ENCODE peak calls at places on chromosome 20, in ten cellular contexts. One of them, this sample, is unnamed.

GRCh38 chr20:4110885-4111284 is 95.5 kb upstream of the RNF24 start:
- DNase-seq in foreskin fibroblast: no peak
- DNase-seq in astrocyte of the cerebellum: no peak
- DNase-seq in tibial artery: no peak
- DNase-seq in HTR-8/SVneo: no peak
- DNase-seq in glutamatergic neuron: no peak
- DNase-seq in PC-9: no peak
- DNase-seq in NCI-H345: no peak
- DNase-seq in T follicular helper cell: no peak
- DNase-seq in HFFc6: no peak
- DNase-seq in this sample: no peak

GRCh38 chr20:46057856-46058655 is 29.0 kb downstream of the SLC12A5 start:
- DNase-seq in foreskin fibroblast: peak
- DNase-seq in astrocyte of the cerebellum: no peak
- DNase-seq in tibial artery: peak
- DNase-seq in HTR-8/SVneo: no peak
- DNase-seq in glutamatergic neuron: peak
- DNase-seq in PC-9: no peak
- DNase-seq in NCI-H345: no peak
- DNase-seq in T follicular helper cell: no peak
- DNase-seq in HFFc6: peak
- DNase-seq in this sample: peak

GRCh38 chr20:4225778-4226177 is 210.4 kb upstream of the RNF24 start:
- DNase-seq in foreskin fibroblast: peak
- DNase-seq in astrocyte of the cerebellum: peak
- DNase-seq in tibial artery: no peak
- DNase-seq in HTR-8/SVneo: peak
- DNase-seq in glutamatergic neuron: no peak
- DNase-seq in PC-9: peak
- DNase-seq in NCI-H345: no peak
- DNase-seq in T follicular helper cell: no peak
- DNase-seq in HFFc6: peak
- DNase-seq in this sample: peak

GRCh38 chr20:13717631-13718044 is 67.1 kb downstream of the ESF1 start:
- DNase-seq in foreskin fibroblast: no peak
- DNase-seq in astrocyte of the cerebellum: no peak
- DNase-seq in tibial artery: no peak
- DNase-seq in HTR-8/SVneo: no peak
- DNase-seq in glutamatergic neuron: no peak
- DNase-seq in PC-9: no peak
- DNase-seq in NCI-H345: no peak
- DNase-seq in T follicular helper cell: no peak
- DNase-seq in HFFc6: no peak
- DNase-seq in this sample: no peak

GRCh38 chr20:57440678-57441509 is 49.7 kb downstream of the RBM38 start:
- DNase-seq in foreskin fibroblast: peak
- DNase-seq in astrocyte of the cerebellum: no peak
- DNase-seq in tibial artery: peak
- DNase-seq in HTR-8/SVneo: no peak
- DNase-seq in glutamatergic neuron: peak
- DNase-seq in PC-9: no peak
- DNase-seq in NCI-H345: no peak
- DNase-seq in T follicular helper cell: no peak
- DNase-seq in HFFc6: no peak
- DNase-seq in this sample: no peak

GRCh38 chr20:33318096-33318429 is 35.0 kb downstream of the BPIFB1 start:
- DNase-seq in foreskin fibroblast: no peak
- DNase-seq in astrocyte of the cerebellum: no peak
- DNase-seq in tibial artery: no peak
- DNase-seq in HTR-8/SVneo: no peak
- DNase-seq in glutamatergic neuron: no peak
- DNase-seq in PC-9: no peak
- DNase-seq in NCI-H345: peak
- DNase-seq in T follicular helper cell: no peak
- DNase-seq in HFFc6: no peak
- DNase-seq in this sample: no peak

GRCh38 chr20:45320948-45321595 is 13.0 kb upstream of the MATN4 start:
- DNase-seq in foreskin fibroblast: no peak
- DNase-seq in astrocyte of the cerebellum: no peak
- DNase-seq in tibial artery: no peak
- DNase-seq in HTR-8/SVneo: no peak
- DNase-seq in glutamatergic neuron: no peak
- DNase-seq in PC-9: no peak
- DNase-seq in NCI-H345: no peak
- DNase-seq in T follicular helper cell: no peak
- DNase-seq in HFFc6: no peak
- DNase-seq in this sample: no peak

GRCh38 chr20:53238121-53238660 is 266.0 kb downstream of the TSHZ2 start:
- DNase-seq in foreskin fibroblast: no peak
- DNase-seq in astrocyte of the cerebellum: no peak
- DNase-seq in tibial artery: no peak
- DNase-seq in HTR-8/SVneo: no peak
- DNase-seq in glutamatergic neuron: no peak
- DNase-seq in PC-9: no peak
- DNase-seq in NCI-H345: no peak
- DNase-seq in T follicular helper cell: no peak
- DNase-seq in HFFc6: no peak
- DNase-seq in this sample: no peak

GRCh38 chr20:12171927-12172581 is 254.4 kb downstream of the BTBD3 start:
- DNase-seq in foreskin fibroblast: peak
- DNase-seq in astrocyte of the cerebellum: peak
- DNase-seq in tibial artery: no peak
- DNase-seq in HTR-8/SVneo: no peak
- DNase-seq in glutamatergic neuron: no peak
- DNase-seq in PC-9: no peak
- DNase-seq in NCI-H345: peak
- DNase-seq in T follicular helper cell: no peak
- DNase-seq in HFFc6: no peak
- DNase-seq in this sample: peak

GRCh38 chr20:19786311-19786710 is 28.3 kb downstream of the RIN2 start:
- DNase-seq in foreskin fibroblast: peak
- DNase-seq in astrocyte of the cerebellum: peak
- DNase-seq in tibial artery: peak
- DNase-seq in HTR-8/SVneo: no peak
- DNase-seq in glutamatergic neuron: peak
- DNase-seq in PC-9: peak
- DNase-seq in NCI-H345: peak
- DNase-seq in T follicular helper cell: no peak
- DNase-seq in HFFc6: peak
- DNase-seq in this sample: peak

GRCh38 chr20:36472656-36473071 is 68.7 kb upstream of the MYL9 start:
- DNase-seq in foreskin fibroblast: peak
- DNase-seq in astrocyte of the cerebellum: no peak
- DNase-seq in tibial artery: no peak
- DNase-seq in HTR-8/SVneo: no peak
- DNase-seq in glutamatergic neuron: no peak
- DNase-seq in PC-9: peak
- DNase-seq in NCI-H345: peak
- DNase-seq in T follicular helper cell: no peak
- DNase-seq in HFFc6: no peak
- DNase-seq in this sample: no peak

GRCh38 chr20:35232575-35232974 is 6.1 kb downstream of the MMP24 start:
- DNase-seq in foreskin fibroblast: peak
- DNase-seq in astrocyte of the cerebellum: peak
- DNase-seq in tibial artery: no peak
- DNase-seq in HTR-8/SVneo: no peak
- DNase-seq in glutamatergic neuron: no peak
- DNase-seq in PC-9: no peak
- DNase-seq in NCI-H345: peak
- DNase-seq in T follicular helper cell: no peak
- DNase-seq in HFFc6: peak
- DNase-seq in this sample: peak

GRCh38 chr20:36063916-36064660 is 90.5 kb upstream of the EPB41L1 start:
- DNase-seq in foreskin fibroblast: no peak
- DNase-seq in astrocyte of the cerebellum: no peak
- DNase-seq in tibial artery: no peak
- DNase-seq in HTR-8/SVneo: no peak
- DNase-seq in glutamatergic neuron: no peak
- DNase-seq in PC-9: no peak
- DNase-seq in NCI-H345: peak
- DNase-seq in T follicular helper cell: no peak
- DNase-seq in HFFc6: no peak
- DNase-seq in this sample: no peak

GRCh38 chr20:33653218-33653899 is 8.8 kb upstream of the C20orf144 start:
- DNase-seq in foreskin fibroblast: peak
- DNase-seq in astrocyte of the cerebellum: peak
- DNase-seq in tibial artery: no peak
- DNase-seq in HTR-8/SVneo: peak
- DNase-seq in glutamatergic neuron: peak
- DNase-seq in PC-9: peak
- DNase-seq in NCI-H345: peak
- DNase-seq in T follicular helper cell: no peak
- DNase-seq in HFFc6: peak
- DNase-seq in this sample: peak

GRCh38 chr20:49323622-49324238 is 45.9 kb upstream of the ZNFX1 start:
- DNase-seq in foreskin fibroblast: peak
- DNase-seq in astrocyte of the cerebellum: peak
- DNase-seq in tibial artery: no peak
- DNase-seq in HTR-8/SVneo: peak
- DNase-seq in glutamatergic neuron: no peak
- DNase-seq in PC-9: peak
- DNase-seq in NCI-H345: peak
- DNase-seq in T follicular helper cell: no peak
- DNase-seq in HFFc6: peak
- DNase-seq in this sample: peak

GRCh38 chr20:37202267-37202943 is 23.1 kb upstream of the MROH8 start:
- DNase-seq in foreskin fibroblast: peak
- DNase-seq in astrocyte of the cerebellum: peak
- DNase-seq in tibial artery: peak
- DNase-seq in HTR-8/SVneo: peak
- DNase-seq in glutamatergic neuron: peak
- DNase-seq in PC-9: peak
- DNase-seq in NCI-H345: peak
- DNase-seq in T follicular helper cell: no peak
- DNase-seq in HFFc6: peak
- DNase-seq in this sample: peak

GRCh38 chr20:17226410-17227198 is at the start of gene PCSK2:
- DNase-seq in foreskin fibroblast: peak
- DNase-seq in astrocyte of the cerebellum: peak
- DNase-seq in tibial artery: no peak
- DNase-seq in HTR-8/SVneo: no peak
- DNase-seq in glutamatergic neuron: peak
- DNase-seq in PC-9: no peak
- DNase-seq in NCI-H345: peak
- DNase-seq in T follicular helper cell: no peak
- DNase-seq in HFFc6: no peak
- DNase-seq in this sample: peak

GRCh38 chr20:41428285-41428684 is 61.7 kb upstream of the EMILIN3 start:
- DNase-seq in foreskin fibroblast: peak
- DNase-seq in astrocyte of the cerebellum: no peak
- DNase-seq in tibial artery: no peak
- DNase-seq in HTR-8/SVneo: peak
- DNase-seq in glutamatergic neuron: no peak
- DNase-seq in PC-9: no peak
- DNase-seq in NCI-H345: no peak
- DNase-seq in T follicular helper cell: peak
- DNase-seq in HFFc6: peak
- DNase-seq in this sample: peak

GRCh38 chr20:62850333-62850974 is 11.2 kb downstream of the TCFL5 start:
- DNase-seq in foreskin fibroblast: no peak
- DNase-seq in astrocyte of the cerebellum: no peak
- DNase-seq in tibial artery: no peak
- DNase-seq in HTR-8/SVneo: no peak
- DNase-seq in glutamatergic neuron: no peak
- DNase-seq in PC-9: no peak
- DNase-seq in NCI-H345: no peak
- DNase-seq in T follicular helper cell: no peak
- DNase-seq in HFFc6: no peak
- DNase-seq in this sample: no peak

GRCh38 chr20:13462091-13462490 is 176.6 kb downstream of the TASP1 start:
- DNase-seq in foreskin fibroblast: no peak
- DNase-seq in astrocyte of the cerebellum: no peak
- DNase-seq in tibial artery: no peak
- DNase-seq in HTR-8/SVneo: no peak
- DNase-seq in glutamatergic neuron: no peak
- DNase-seq in PC-9: no peak
- DNase-seq in NCI-H345: no peak
- DNase-seq in T follicular helper cell: no peak
- DNase-seq in HFFc6: no peak
- DNase-seq in this sample: no peak

GRCh38 chr20:58447733-58448391 is 58.8 kb downstream of the VAPB start:
- DNase-seq in foreskin fibroblast: peak
- DNase-seq in astrocyte of the cerebellum: peak
- DNase-seq in tibial artery: no peak
- DNase-seq in HTR-8/SVneo: peak
- DNase-seq in glutamatergic neuron: peak
- DNase-seq in PC-9: peak
- DNase-seq in NCI-H345: peak
- DNase-seq in T follicular helper cell: peak
- DNase-seq in HFFc6: peak
- DNase-seq in this sample: peak

GRCh38 chr20:48629069-48629959 is 198.5 kb downstream of the PREX1 start:
- DNase-seq in foreskin fibroblast: no peak
- DNase-seq in astrocyte of the cerebellum: no peak
- DNase-seq in tibial artery: no peak
- DNase-seq in HTR-8/SVneo: no peak
- DNase-seq in glutamatergic neuron: no peak
- DNase-seq in PC-9: no peak
- DNase-seq in NCI-H345: no peak
- DNase-seq in T follicular helper cell: no peak
- DNase-seq in HFFc6: no peak
- DNase-seq in this sample: no peak